ENCODE peak calls at places on chromosomes 13 and 19, in ten cellular contexts. J is KBM-7; R is non-pigmented ciliary epithelial cell; H is skeletal muscle cell; M is AG08396; E is stimulated activated CD4-positive, alpha-beta T cell treated with anti-CD3 and anti-CD28 coated beads, Interleukin-4, amount 100 ng/mL, for 48 hours; K is fibroblast of pulmonary artery; P is lower leg skin; O is H9; L is gastrocnemius medialis. I is an unnamed sample.
A peak's percentile ranks its signal among the peaks of the same experiment; 100 is the strongest.

GRCh38 chr13:31957772-31958171 is 73.8 kb upstream of the FRY start:
- DNase-seq in J (no peak), H (no peak), M (no peak), L (no peak), P (no peak), O (no peak), R (no peak), K (no peak), E (no peak), I (no peak)

GRCh38 chr13:83975668-83976165 is 93.4 kb upstream of the SLITRK1 start:
- DNase-seq in K (no peak), E (no peak), O (no peak), R (no peak), H (no peak), L (no peak), J (peak; percentile 18), P (no peak), M (no peak), I (no peak)

GRCh38 chr13:22498006-22498405 is 682.8 kb upstream of the SGCG start:
- DNase-seq in E (no peak), M (no peak), H (no peak), O (no peak), K (no peak), J (no peak), L (no peak), P (no peak), R (no peak), I (no peak)

GRCh38 chr19:10052602-10053360 is 33.3 kb upstream of the SHFL start:
- DNase-seq in R (no peak), M (no peak), J (no peak), O (no peak), E (no peak), P (no peak), K (no peak), H (no peak), L (no peak), I (no peak)

GRCh38 chr19:15315101-15315500 is 17.2 kb downstream of the BRD4 start:
- DNase-seq in L (peak; percentile 78), R (no peak), J (no peak), O (no peak), K (no peak), P (no peak), H (no peak), M (no peak), E (no peak), I (no peak)

GRCh38 chr13:112522578-112522977 is 65.4 kb downstream of the TUBGCP3 start:
- DNase-seq in E (no peak), P (no peak), M (no peak), R (no peak), O (no peak), H (peak; percentile 49), J (no peak), L (no peak), K (no peak), I (no peak)

GRCh38 chr13:75303295-75303694 is 178.7 kb downstream of the TBC1D4 start:
- DNase-seq in H (no peak), O (no peak), J (no peak), P (no peak), K (no peak), E (no peak), M (no peak), L (no peak), R (no peak), I (no peak)

GRCh38 chr19:43464089-43464775 is 1.2 kb downstream of the LYPD3 start:
- DNase-seq in R (no peak), O (no peak), J (no peak), L (peak; percentile 22), P (peak; percentile 85), K (no peak), E (peak; percentile 68), M (no peak), H (no peak), I (peak; percentile 82)

GRCh38 chr19:3606174-3606689 is 443 bp downstream of the TBXA2R start:
- DNase-seq in H (no peak), M (peak; percentile 66), K (no peak), E (no peak), P (no peak), O (peak; percentile 64), R (no peak), L (no peak), J (peak; percentile 19), I (no peak)

GRCh38 chr13:39016087-39016486 is 21.8 kb downstream of the PROSER1 start:
- DNase-seq in E (no peak), O (no peak), R (no peak), K (no peak), M (no peak), P (no peak), J (no peak), H (no peak), L (no peak), I (peak; percentile 29)

GRCh38 chr19:46697142-46697960 is 19.6 kb downstream of the PRKD2 start:
- DNase-seq in H (peak; percentile 29), E (no peak), L (peak; percentile 56), J (peak; percentile 14), K (peak; percentile 53), O (peak; percentile 99), R (no peak), P (peak; percentile 87), M (peak; percentile 88), I (no peak)

GRCh38 chr19:48354332-48354992 is 9.3 kb downstream of the TMEM143 start:
- DNase-seq in P (no peak), L (no peak), R (no peak), M (no peak), O (no peak), K (no peak), H (no peak), E (no peak), J (no peak), I (no peak)

GRCh38 chr13:47726394-47726793 is 274.7 kb downstream of the SUCLA2 start:
- DNase-seq in E (no peak), L (no peak), M (no peak), K (no peak), O (no peak), P (no peak), J (no peak), R (no peak), H (no peak), I (no peak)

GRCh38 chr13:20145521-20145920 is 15.3 kb downstream of the GJA3 start:
- DNase-seq in P (no peak), H (no peak), R (no peak), O (no peak), L (no peak), E (no peak), M (no peak), K (no peak), J (no peak), I (no peak)

GRCh38 chr13:30037306-30037705 is 186.9 kb upstream of the UBL3 start:
- DNase-seq in R (no peak), H (no peak), P (no peak), L (no peak), K (no peak), O (peak; percentile 68), M (no peak), E (no peak), J (no peak), I (no peak)

GRCh38 chr19:7869910-7870511 is 4.2 kb downstream of the PRR36 start:
- DNase-seq in E (peak; percentile 63), L (no peak), P (no peak), M (no peak), J (peak; percentile 92), K (peak; percentile 23), R (no peak), O (peak; percentile 97), H (no peak), I (peak; percentile 76)

GRCh38 chr13:35210234-35210633 is 266.3 kb downstream of the MAB21L1 start:
- DNase-seq in P (no peak), E (no peak), L (no peak), R (no peak), H (peak; percentile 3), J (no peak), M (no peak), K (peak; percentile 32), O (no peak), I (no peak)

GRCh38 chr19:8075158-8076086 is 22.9 kb downstream of the CCL25 start:
- DNase-seq in L (no peak), M (no peak), H (no peak), K (no peak), E (no peak), R (no peak), P (no peak), O (no peak), J (no peak), I (no peak)

I was measured in GM13977.